ENCODE peak calls at places on chromosome 10, in eight cellular contexts. C, I, G, T, N, X, P and J are unnamed samples.

GRCh38 chr10:89494615-89495014 is 40.8 kb downstream of the SLC16A12 start:
- DNase-seq in G (no peak), T (no peak), N (no peak), I (no peak), P (no peak), C (no peak), X (no peak), J (no peak)

GRCh38 chr10:34627741-34628140 is 187.4 kb downstream of the PARD3 start:
- DNase-seq in N (no peak), I (no peak), X (no peak), T (no peak), P (no peak), G (no peak), C (peak; percentile 44), J (no peak)

GRCh38 chr10:943334-944033 is 12.0 kb upstream of the LARP4B start:
- DNase-seq in G (no peak), I (no peak), N (no peak), C (no peak), T (no peak), P (no peak), X (no peak), J (no peak)

GRCh38 chr10:122089343-122090015 is 100.5 kb downstream of the TACC2 start:
- DNase-seq in X (no peak), I (peak; percentile 34), P (no peak), N (no peak), G (no peak), C (peak; percentile 20), T (no peak), J (peak; percentile 29)

GRCh38 chr10:116690356-116691078 is 51.8 kb downstream of the HSPA12A start:
- DNase-seq in P (no peak), G (no peak), I (no peak), X (no peak), T (no peak), C (no peak), N (no peak), J (no peak)

GRCh38 chr10:49518982-49519578 is 19.8 kb downstream of the ERCC6 start:
- DNase-seq in P (peak; percentile 32), C (peak; percentile 36), X (no peak), N (peak; percentile 81), G (peak; percentile 62), T (no peak), I (peak; percentile 50), J (peak; percentile 59)

GRCh38 chr10:14904316-14904732 is 25.7 kb downstream of the SUV39H2 start:
- DNase-seq in X (no peak), C (peak; percentile 19), P (peak; percentile 7), N (peak; percentile 30), I (peak; percentile 43), G (peak; percentile 42), T (no peak), J (peak; percentile 42)

GRCh38 chr10:120473593-120473992 is 16.6 kb downstream of the PLPP4 start:
- DNase-seq in G (no peak), P (no peak), I (no peak), N (no peak), X (no peak), C (no peak), T (peak; percentile 15), J (no peak)

GRCh38 chr10:43754569-43755260 is 106.0 kb upstream of the ZNF32 start:
- DNase-seq in C (no peak), X (peak; percentile 29), G (no peak), T (no peak), I (no peak), N (no peak), P (no peak), J (no peak)

GRCh38 chr10:71473671-71474599 is 77.2 kb downstream of the CDH23 start:
- DNase-seq in C (no peak), P (no peak), G (no peak), N (no peak), I (no peak), X (no peak), T (no peak), J (no peak)

GRCh38 chr10:27022048-27022447 is 78.2 kb downstream of the ANKRD26 start:
- DNase-seq in C (no peak), P (no peak), G (no peak), N (no peak), T (no peak), X (no peak), I (no peak), J (no peak)

GRCh38 chr10:24723386-24723787 is 300 bp downstream of the ARHGAP21 start:
- DNase-seq in T (no peak), G (no peak), N (peak; percentile 38), I (no peak), P (no peak), C (no peak), X (no peak), J (no peak)

GRCh38 chr10:13036841-13037240 is 35.3 kb upstream of the CCDC3 start:
- DNase-seq in I (no peak), N (no peak), C (no peak), T (no peak), X (no peak), G (no peak), P (no peak), J (no peak)

GRCh38 chr10:69220041-69220451 is at the start of gene HKDC1:
- DNase-seq in C (peak; percentile 53), P (no peak), I (peak; percentile 69), G (no peak), T (no peak), X (no peak), N (no peak), J (no peak)

GRCh38 chr10:130014734-130015695 is 50.9 kb upstream of the EBF3 start:
- DNase-seq in N (no peak), P (no peak), I (no peak), T (no peak), X (no peak), G (no peak), C (no peak), J (no peak)

GRCh38 chr10:17029581-17030271 is 99.9 kb downstream of the CUBN start:
- DNase-seq in I (peak; percentile 13), T (no peak), N (peak; percentile 79), X (no peak), P (peak; percentile 52), C (peak; percentile 45), G (peak; percentile 96), J (peak; percentile 61)

GRCh38 chr10:72174297-72174662 is 41.5 kb upstream of the ANAPC16 start:
- DNase-seq in G (no peak), C (no peak), I (no peak), X (no peak), N (no peak), T (no peak), P (no peak), J (no peak)

GRCh38 chr10:72105675-72106074 is 17.3 kb upstream of the SPOCK2 start:
- DNase-seq in N (no peak), P (no peak), X (no peak), G (no peak), T (no peak), C (no peak), I (no peak), J (no peak)

GRCh38 chr10:3933733-3934132 is 148.7 kb upstream of the KLF6 start:
- DNase-seq in P (no peak), G (no peak), N (no peak), T (no peak), C (no peak), I (no peak), X (no peak), J (no peak)

GRCh38 chr10:3931901-3932300 is 146.9 kb upstream of the KLF6 start:
- DNase-seq in C (no peak), X (no peak), I (no peak), G (no peak), P (no peak), T (no peak), N (no peak), J (no peak)

GRCh38 chr10:3928569-3928968 is 143.6 kb upstream of the KLF6 start:
- DNase-seq in T (no peak), P (no peak), I (no peak), C (no peak), X (no peak), N (no peak), G (no peak), J (no peak)

GRCh38 chr10:3932597-3933380 is 147.8 kb upstream of the KLF6 start:
- DNase-seq in N (no peak), C (no peak), G (no peak), T (no peak), X (no peak), P (no peak), I (no peak), J (no peak)

GRCh38 chr10:3931224-3931623 is 146.2 kb upstream of the KLF6 start:
- DNase-seq in N (no peak), G (peak; percentile 54), I (no peak), T (no peak), X (no peak), C (no peak), P (no peak), J (no peak)
- TF ChIP-seq POLR2A in N (no peak), G (no peak), I (no peak), T (no peak), X (no peak), C (no peak), P (no peak), J (no peak)

GRCh38 chr10:11742779-11743298 is 657 bp downstream of the ECHDC3 start:
- DNase-seq in C (no peak), T (no peak), G (no peak), X (no peak), P (no peak), N (no peak), I (no peak), J (no peak)
- H3K4me3 ChIP-seq in C (no peak overlapping the region), T (peak overlapping the region; percentile 53), G (no peak overlapping the region), X (peak overlapping the region; percentile 36), P (peak overlapping the region; percentile 63), N (peak overlapping the region; percentile 69), I (peak overlapping the region; percentile 51), J (no peak overlapping the region)

DNA sequence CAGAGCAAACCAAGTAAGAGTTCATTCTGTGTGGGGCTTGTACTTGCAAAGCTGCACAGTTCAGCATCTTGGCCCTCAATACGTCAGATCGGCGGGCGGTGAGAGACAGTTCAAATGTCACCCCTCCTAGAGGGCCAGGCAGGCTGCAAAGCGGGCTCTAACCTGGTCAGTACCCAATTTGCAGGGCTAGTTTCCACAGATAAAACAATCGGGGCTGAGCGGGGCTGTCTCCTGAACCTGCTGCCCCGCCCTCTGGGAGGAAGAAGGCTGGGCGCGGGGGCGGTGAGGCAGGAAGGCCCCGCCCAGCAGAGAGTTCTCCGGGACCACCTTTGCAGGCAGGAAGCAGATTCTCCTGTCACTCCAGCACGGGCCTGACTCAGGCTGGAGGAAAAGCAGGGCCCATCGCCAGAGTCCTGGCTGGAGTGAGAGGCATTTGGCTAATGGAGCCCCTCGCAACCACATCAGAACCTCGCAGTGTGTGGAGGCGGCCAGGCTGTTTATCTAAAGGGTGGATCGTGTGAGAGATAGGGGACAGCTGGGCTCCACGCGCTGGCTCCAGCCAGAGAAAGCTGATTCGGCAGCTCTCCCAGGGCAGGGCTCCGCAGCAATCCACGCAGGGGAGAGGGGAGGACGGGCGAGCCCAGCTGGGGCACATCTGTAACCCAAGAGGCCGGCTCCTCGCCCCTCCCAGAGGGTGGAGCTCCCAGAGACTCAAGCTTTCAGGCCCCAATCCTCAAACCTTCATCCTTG is 83.1 kb downstream of the SH3PXD2A start:
- DNase-seq in X (peak; percentile 57), T (no peak), P (peak; percentile 62), N (peak; percentile 77), G (peak; percentile 51), I (peak; percentile 36), C (no peak), J (peak; percentile 83)
- TF ChIP-seq MAX in X (no peak), T (no peak), P (peak; percentile 58), N (no peak), G (no peak), I (no peak), C (no peak), J (peak; percentile 48)

DNA sequence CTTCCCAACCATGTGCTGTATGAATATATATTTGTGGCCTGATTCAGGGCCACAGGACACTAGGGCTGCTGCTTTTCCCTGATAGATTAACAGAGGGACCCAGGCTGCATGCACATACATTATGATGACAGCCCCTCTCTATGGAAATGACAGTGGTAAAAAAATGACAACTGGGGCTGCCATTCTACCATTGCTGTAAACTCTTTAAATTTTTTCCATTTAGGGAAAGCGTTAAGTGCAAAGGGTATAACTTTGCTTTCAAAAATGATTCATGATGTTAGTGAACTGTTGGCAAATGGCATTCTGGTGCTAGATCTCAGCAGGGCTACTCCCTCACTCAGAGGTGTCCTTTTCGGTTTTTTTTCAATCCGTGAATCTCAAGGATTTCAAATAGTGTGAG is 4.2 kb downstream of the CTBP2 start:
- DNase-seq in G (no peak), T (no peak), C (no peak), P (no peak), X (no peak), I (no peak), N (peak; percentile 31), J (no peak)
- TF ChIP-seq POLR2A in G (no peak), T (no peak), C (no peak), P (no peak), X (no peak), I (no peak), N (no peak), J (no peak)